ENCODE peak calls at places on chromosomes 11 and 22, in six cellular contexts. One of them, this sample, is unnamed.

GRCh38 chr11:14902650-14903350 is 10.8 kb upstream of the CYP2R1 start:
- DNase-seq in fibroblast of the aortic adventitia: peak; percentile 68
- DNase-seq in A549: no peak
- DNase-seq in lower lobe of right lung: no peak
- DNase-seq in heart right ventricle: no peak
- DNase-seq in BJ: no peak
- DNase-seq in this sample: no peak

GRCh38 chr11:112553340-112553739 is 292.7 kb upstream of the PLET1 start:
- DNase-seq in fibroblast of the aortic adventitia: no peak
- DNase-seq in A549: no peak
- DNase-seq in lower lobe of right lung: no peak
- DNase-seq in heart right ventricle: no peak
- DNase-seq in BJ: no peak
- DNase-seq in this sample: no peak

GRCh38 chr11:82874646-82875523 is 25.3 kb downstream of the PRCP start:
- DNase-seq in fibroblast of the aortic adventitia: no peak
- DNase-seq in A549: no peak
- DNase-seq in lower lobe of right lung: no peak
- DNase-seq in heart right ventricle: no peak
- DNase-seq in BJ: no peak
- DNase-seq in this sample: no peak

GRCh38 chr22:21824439-21824912 is 43.0 kb downstream of the MAPK1 start:
- DNase-seq in fibroblast of the aortic adventitia: no peak
- DNase-seq in A549: no peak
- DNase-seq in lower lobe of right lung: no peak
- DNase-seq in heart right ventricle: no peak
- DNase-seq in BJ: no peak
- DNase-seq in this sample: no peak

GRCh38 chr11:8265681-8266241 is 2.1 kb upstream of the LMO1 start:
- DNase-seq in fibroblast of the aortic adventitia: no peak
- DNase-seq in A549: no peak
- DNase-seq in lower lobe of right lung: peak; percentile 18
- DNase-seq in heart right ventricle: no peak
- DNase-seq in BJ: no peak
- DNase-seq in this sample: no peak

GRCh38 chr11:11036185-11037161 is 178.6 kb upstream of the ZBED5 start:
- DNase-seq in fibroblast of the aortic adventitia: peak; percentile 72
- DNase-seq in A549: peak; percentile 80
- DNase-seq in lower lobe of right lung: no peak
- DNase-seq in heart right ventricle: peak; percentile 57
- DNase-seq in BJ: no peak
- DNase-seq in this sample: no peak

GRCh38 chr11:128830836-128831780 is 36.0 kb downstream of the KCNJ1 start:
- DNase-seq in fibroblast of the aortic adventitia: peak; percentile 88
- DNase-seq in A549: peak; percentile 67
- DNase-seq in lower lobe of right lung: peak; percentile 81
- DNase-seq in heart right ventricle: peak; percentile 85
- DNase-seq in BJ: no peak
- DNase-seq in this sample: peak; percentile 42

GRCh38 chr11:127238321-127238720 is 237.8 kb upstream of the KIRREL3 start:
- DNase-seq in fibroblast of the aortic adventitia: no peak
- DNase-seq in A549: no peak
- DNase-seq in lower lobe of right lung: no peak
- DNase-seq in heart right ventricle: no peak
- DNase-seq in BJ: no peak
- DNase-seq in this sample: no peak

GRCh38 chr11:6599449-6599848 is 4.0 kb downstream of the RRP8 start:
- DNase-seq in fibroblast of the aortic adventitia: no peak
- DNase-seq in A549: no peak
- DNase-seq in lower lobe of right lung: no peak
- DNase-seq in heart right ventricle: no peak
- DNase-seq in BJ: no peak
- DNase-seq in this sample: no peak

GRCh38 chr22:39543095-39543494 is 10.5 kb upstream of the RPS19BP1 start:
- DNase-seq in fibroblast of the aortic adventitia: no peak
- DNase-seq in A549: peak; percentile 35
- DNase-seq in lower lobe of right lung: no peak
- DNase-seq in heart right ventricle: no peak
- DNase-seq in BJ: no peak
- DNase-seq in this sample: no peak

GRCh38 chr22:38109391-38110000 is 988 bp downstream of the BAIAP2L2 start:
- DNase-seq in fibroblast of the aortic adventitia: no peak
- DNase-seq in A549: peak; percentile 38
- DNase-seq in lower lobe of right lung: peak; percentile 44
- DNase-seq in heart right ventricle: no peak
- DNase-seq in BJ: no peak
- DNase-seq in this sample: no peak

GRCh38 chr11:25855916-25856315 is 476.0 kb upstream of the ANO3 start:
- DNase-seq in fibroblast of the aortic adventitia: no peak
- DNase-seq in A549: no peak
- DNase-seq in lower lobe of right lung: no peak
- DNase-seq in heart right ventricle: no peak
- DNase-seq in BJ: no peak
- DNase-seq in this sample: no peak

GRCh38 chr11:122213111-122213510 is 97.1 kb upstream of the BLID start:
- DNase-seq in fibroblast of the aortic adventitia: no peak
- DNase-seq in A549: no peak
- DNase-seq in lower lobe of right lung: no peak
- DNase-seq in heart right ventricle: no peak
- DNase-seq in BJ: no peak
- DNase-seq in this sample: no peak

GRCh38 chr22:30705710-30706651 is 11.3 kb downstream of the OSBP2 start:
- DNase-seq in fibroblast of the aortic adventitia: peak; percentile 76
- DNase-seq in A549: no peak
- DNase-seq in lower lobe of right lung: no peak
- DNase-seq in heart right ventricle: no peak
- DNase-seq in BJ: peak; percentile 87
- DNase-seq in this sample: peak; percentile 73

GRCh38 chr22:50490531-50491308 is 4.1 kb downstream of the MIOX start:
- DNase-seq in fibroblast of the aortic adventitia: no peak
- DNase-seq in A549: no peak
- DNase-seq in lower lobe of right lung: peak; percentile 67
- DNase-seq in heart right ventricle: no peak
- DNase-seq in BJ: no peak
- DNase-seq in this sample: no peak

GRCh38 chr11:125364085-125364822 is 131.8 kb downstream of the FEZ1 start:
- DNase-seq in fibroblast of the aortic adventitia: peak; percentile 33
- DNase-seq in A549: no peak
- DNase-seq in lower lobe of right lung: no peak
- DNase-seq in heart right ventricle: no peak
- DNase-seq in BJ: no peak
- DNase-seq in this sample: peak; percentile 37

GRCh38 chr11:3824714-3825472 is 15.9 kb downstream of the RHOG start:
- DNase-seq in fibroblast of the aortic adventitia: peak; percentile 16
- DNase-seq in A549: peak; percentile 80
- DNase-seq in lower lobe of right lung: peak; percentile 83
- DNase-seq in heart right ventricle: peak; percentile 58
- DNase-seq in BJ: no peak
- DNase-seq in this sample: no peak

GRCh38 chr22:50498322-50498861 is 9.1 kb downstream of the LMF2 start:
- DNase-seq in fibroblast of the aortic adventitia: peak; percentile 58
- DNase-seq in A549: peak; percentile 72
- DNase-seq in lower lobe of right lung: peak; percentile 69
- DNase-seq in heart right ventricle: peak; percentile 63
- DNase-seq in BJ: no peak
- DNase-seq in this sample: no peak

GRCh38 chr11:104573431-104573830 is 324.8 kb downstream of the CASP12 start:
- DNase-seq in fibroblast of the aortic adventitia: peak; percentile 55
- DNase-seq in A549: peak; percentile 21
- DNase-seq in lower lobe of right lung: no peak
- DNase-seq in heart right ventricle: no peak
- DNase-seq in BJ: no peak
- DNase-seq in this sample: no peak

GRCh38 chr11:13335319-13335718 is 57.7 kb downstream of the BMAL1 start:
- DNase-seq in fibroblast of the aortic adventitia: peak; percentile 82
- DNase-seq in A549: peak; percentile 76
- DNase-seq in lower lobe of right lung: peak; percentile 71
- DNase-seq in heart right ventricle: peak; percentile 54
- DNase-seq in BJ: no peak
- DNase-seq in this sample: no peak

GRCh38 chr11:2301631-2302272 is at the start of the genes C11orf21 and TSPAN32:
- DNase-seq in fibroblast of the aortic adventitia: peak; percentile 17
- DNase-seq in A549: no peak
- DNase-seq in lower lobe of right lung: peak; percentile 82
- DNase-seq in heart right ventricle: peak; percentile 77
- DNase-seq in BJ: no peak
- DNase-seq in this sample: no peak

GRCh38 chr11:95385577-95385976 is 154.6 kb upstream of the SESN3 start:
- DNase-seq in fibroblast of the aortic adventitia: no peak
- DNase-seq in A549: no peak
- DNase-seq in lower lobe of right lung: no peak
- DNase-seq in heart right ventricle: no peak
- DNase-seq in BJ: no peak
- DNase-seq in this sample: no peak

GRCh38 chr11:120810251-120810650 is 213.7 kb upstream of the TBCEL start:
- DNase-seq in fibroblast of the aortic adventitia: peak; percentile 47
- DNase-seq in A549: no peak
- DNase-seq in lower lobe of right lung: no peak
- DNase-seq in heart right ventricle: no peak
- DNase-seq in BJ: no peak
- DNase-seq in this sample: no peak

GRCh38 chr11:45715398-45715797 is 50.0 kb upstream of the CHST1 start:
- DNase-seq in fibroblast of the aortic adventitia: no peak
- DNase-seq in A549: no peak
- DNase-seq in lower lobe of right lung: no peak
- DNase-seq in heart right ventricle: no peak
- DNase-seq in BJ: no peak
- DNase-seq in this sample: no peak

GRCh38 chr11:65854871-65855837 is 2.8 kb downstream of the CFL1 start:
- DNase-seq in fibroblast of the aortic adventitia: no peak
- DNase-seq in A549: no peak
- DNase-seq in lower lobe of right lung: no peak
- DNase-seq in heart right ventricle: no peak
- DNase-seq in BJ: no peak
- DNase-seq in this sample: no peak
- H3K4me3 ChIP-seq in fibroblast of the aortic adventitia: peak overlapping the region; percentile 95
- H3K4me3 ChIP-seq in A549: no peak overlapping the region
- H3K4me3 ChIP-seq in lower lobe of right lung: no peak overlapping the region
- H3K4me3 ChIP-seq in heart right ventricle: no peak overlapping the region
- H3K4me3 ChIP-seq in BJ: no peak overlapping the region
- H3K4me3 ChIP-seq in this sample: peak overlapping the region; percentile 95

GRCh38 chr22:42992886-42993479 is 22.0 kb downstream of the PACSIN2 start:
- DNase-seq in fibroblast of the aortic adventitia: no peak
- DNase-seq in A549: no peak
- DNase-seq in lower lobe of right lung: no peak
- DNase-seq in heart right ventricle: no peak
- DNase-seq in BJ: no peak
- DNase-seq in this sample: no peak

GRCh38 chr22:42992092-42992491 is 22.9 kb downstream of the PACSIN2 start:
- DNase-seq in fibroblast of the aortic adventitia: no peak
- DNase-seq in A549: no peak
- DNase-seq in lower lobe of right lung: no peak
- DNase-seq in heart right ventricle: no peak
- DNase-seq in BJ: no peak
- DNase-seq in this sample: no peak

GRCh38 chr22:42994917-42995562 is 19.9 kb downstream of the PACSIN2 start:
- DNase-seq in fibroblast of the aortic adventitia: peak; percentile 96
- DNase-seq in A549: peak; percentile 95
- DNase-seq in lower lobe of right lung: peak; percentile 65
- DNase-seq in heart right ventricle: peak; percentile 34
- DNase-seq in BJ: peak; percentile 69
- DNase-seq in this sample: peak; percentile 81

GRCh38 chr22:42994276-42994916 is 20.6 kb downstream of the PACSIN2 start:
- DNase-seq in fibroblast of the aortic adventitia: no peak
- DNase-seq in A549: no peak
- DNase-seq in lower lobe of right lung: no peak
- DNase-seq in heart right ventricle: no peak
- DNase-seq in BJ: no peak
- DNase-seq in this sample: no peak

GRCh38 chr22:42993651-42994275 is 21.2 kb downstream of the PACSIN2 start:
- DNase-seq in fibroblast of the aortic adventitia: peak; percentile 76
- DNase-seq in A549: peak; percentile 73
- DNase-seq in lower lobe of right lung: no peak
- DNase-seq in heart right ventricle: no peak
- DNase-seq in BJ: no peak
- DNase-seq in this sample: no peak
- H3K4me3 ChIP-seq in fibroblast of the aortic adventitia: peak overlapping the region; percentile 19
- H3K4me3 ChIP-seq in A549: peak overlapping the region; percentile 52
- H3K4me3 ChIP-seq in lower lobe of right lung: peak overlapping the region; percentile 34
- H3K4me3 ChIP-seq in heart right ventricle: no peak overlapping the region
- H3K4me3 ChIP-seq in BJ: no peak overlapping the region
- H3K4me3 ChIP-seq in this sample: no peak overlapping the region

GRCh38 chr11:34625576-34625975 is 4.7 kb downstream of the EHF start:
- DNase-seq in fibroblast of the aortic adventitia: no peak
- DNase-seq in A549: no peak
- DNase-seq in lower lobe of right lung: no peak
- DNase-seq in heart right ventricle: no peak
- DNase-seq in BJ: no peak
- DNase-seq in this sample: no peak

GRCh38 chr11:34623463-34623862 is 2.6 kb downstream of the EHF start:
- DNase-seq in fibroblast of the aortic adventitia: no peak
- DNase-seq in A549: no peak
- DNase-seq in lower lobe of right lung: no peak
- DNase-seq in heart right ventricle: no peak
- DNase-seq in BJ: no peak
- DNase-seq in this sample: no peak

GRCh38 chr11:34626393-34626792 is 5.5 kb downstream of the EHF start:
- DNase-seq in fibroblast of the aortic adventitia: no peak
- DNase-seq in A549: no peak
- DNase-seq in lower lobe of right lung: no peak
- DNase-seq in heart right ventricle: no peak
- DNase-seq in BJ: no peak
- DNase-seq in this sample: no peak

GRCh38 chr11:34621876-34622275 is 983 bp downstream of the EHF start:
- DNase-seq in fibroblast of the aortic adventitia: no peak
- DNase-seq in A549: no peak
- DNase-seq in lower lobe of right lung: no peak
- DNase-seq in heart right ventricle: no peak
- DNase-seq in BJ: no peak
- DNase-seq in this sample: no peak

GRCh38 chr11:34624069-34624468 is 3.2 kb downstream of the EHF start:
- DNase-seq in fibroblast of the aortic adventitia: no peak
- DNase-seq in A549: no peak
- DNase-seq in lower lobe of right lung: peak; percentile 71
- DNase-seq in heart right ventricle: no peak
- DNase-seq in BJ: no peak
- DNase-seq in this sample: no peak
- H3K4me3 ChIP-seq in fibroblast of the aortic adventitia: no peak overlapping the region
- H3K4me3 ChIP-seq in A549: no peak overlapping the region
- H3K4me3 ChIP-seq in lower lobe of right lung: peak overlapping the region; percentile 42
- H3K4me3 ChIP-seq in heart right ventricle: no peak overlapping the region
- H3K4me3 ChIP-seq in BJ: no peak overlapping the region
- H3K4me3 ChIP-seq in this sample: no peak overlapping the region

DNA sequence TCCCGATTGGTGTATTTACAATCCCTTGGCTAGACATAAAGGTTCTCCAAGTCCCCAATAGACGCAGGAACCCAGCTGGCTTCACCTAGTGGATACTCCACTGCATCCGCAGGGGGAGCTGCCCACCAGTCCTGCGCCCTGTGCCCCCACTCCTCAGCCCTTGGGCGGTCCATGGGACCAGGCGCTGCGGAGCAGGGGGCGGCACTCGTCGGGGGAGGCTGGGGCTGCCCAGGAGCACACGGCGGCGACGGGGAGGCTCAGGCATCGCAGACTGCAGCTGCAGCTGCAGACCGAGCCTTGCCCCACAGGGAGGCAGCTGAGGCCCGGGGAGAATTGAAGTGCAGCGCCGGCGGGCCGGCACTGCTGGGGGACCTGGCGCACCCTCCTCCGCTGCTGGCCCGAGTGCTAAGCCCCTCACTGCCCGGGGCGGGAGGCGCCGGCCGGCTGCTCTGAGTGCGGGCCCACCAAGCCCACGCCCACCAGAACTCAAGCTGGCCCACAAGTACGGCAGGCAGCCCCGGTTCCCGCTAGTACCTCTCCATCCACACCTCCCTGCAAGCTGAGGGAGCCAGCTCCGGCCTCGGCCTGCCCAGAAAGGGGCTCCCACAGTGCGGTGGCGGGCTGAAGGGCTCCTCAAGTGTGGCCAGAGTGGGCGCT is 12.2 kb upstream of the SIK3 start:
- DNase-seq in fibroblast of the aortic adventitia: no peak
- DNase-seq in A549: no peak
- DNase-seq in lower lobe of right lung: no peak
- DNase-seq in heart right ventricle: no peak
- DNase-seq in BJ: no peak
- DNase-seq in this sample: no peak
- H3K4me3 ChIP-seq in fibroblast of the aortic adventitia: no peak overlapping the region
- H3K4me3 ChIP-seq in A549: no peak overlapping the region
- H3K4me3 ChIP-seq in lower lobe of right lung: no peak overlapping the region
- H3K4me3 ChIP-seq in heart right ventricle: no peak overlapping the region
- H3K4me3 ChIP-seq in BJ: no peak overlapping the region
- H3K4me3 ChIP-seq in this sample: no peak overlapping the region